ENCODE peak calls at places on chromosomes 1 and 21, in six cellular contexts. I, O, E, B, F and M are unnamed samples.

GRCh38 chr1:177611402-177611801 is 358.5 kb downstream of the SEC16B start:
- DNase-seq in O (peak), E (no peak), B (no peak), F (no peak), I (no peak), M (no peak)

GRCh38 chr1:107153033-107153432 is 12.2 kb downstream of the NTNG1 start:
- DNase-seq in O (no peak), B (no peak), I (no peak), F (peak), E (no peak), M (peak)

GRCh38 chr1:233859446-233859845 is 45.0 kb upstream of the SLC35F3 start:
- DNase-seq in F (no peak), E (no peak), B (no peak), O (no peak), I (no peak), M (no peak)

GRCh38 chr1:89203166-89203565 is 4.4 kb upstream of the GBP4 start:
- DNase-seq in B (no peak), O (no peak), F (no peak), I (no peak), E (no peak), M (no peak)

GRCh38 chr1:67308136-67308535 is 463 bp downstream of the IL12RB2 start:
- DNase-seq in O (no peak), E (no peak), B (no peak), F (no peak), I (no peak), M (no peak)

GRCh38 chr1:218810336-218810735 is 363.3 kb upstream of the LYPLAL1 start:
- DNase-seq in B (no peak), O (no peak), F (no peak), I (no peak), E (no peak), M (no peak)

GRCh38 chr1:36984026-36984425 is 50.3 kb downstream of the GRIK3 start:
- DNase-seq in O (no peak), F (no peak), B (no peak), I (no peak), E (no peak), M (no peak)

GRCh38 chr1:228898582-228898992 is 163.3 kb downstream of the RHOU start:
- DNase-seq in O (no peak), F (no peak), E (no peak), B (no peak), I (no peak), M (no peak)

GRCh38 chr1:223189903-223190724 is 47.1 kb upstream of the TLR5 start:
- DNase-seq in I (no peak), F (peak), B (no peak), E (no peak), O (no peak), M (peak)

GRCh38 chr1:226125097-226125630 is 61.4 kb downstream of the ACBD3 start:
- DNase-seq in F (peak), I (peak), O (peak), E (peak), B (no peak), M (peak)

GRCh38 chr1:26012862-26013261 is 8.7 kb upstream of the EXTL1 start:
- DNase-seq in B (no peak), F (no peak), E (no peak), I (no peak), O (no peak), M (no peak)

GRCh38 chr1:220791287-220791686 is 4.6 kb downstream of the MTARC1 start:
- DNase-seq in I (no peak), O (peak), B (no peak), E (no peak), F (no peak), M (peak)

GRCh38 chr1:51303751-51304196 is 26.6 kb downstream of the TTC39A start:
- DNase-seq in E (no peak), B (no peak), I (no peak), F (no peak), O (no peak), M (no peak)

GRCh38 chr1:55685560-55685959 is 470.4 kb upstream of the USP24 start:
- DNase-seq in O (no peak), E (no peak), F (no peak), B (no peak), I (no peak), M (no peak)

GRCh38 chr1:242673652-242674051 is 149.2 kb upstream of the PLD5 start:
- DNase-seq in I (no peak), E (no peak), F (no peak), B (no peak), O (no peak), M (no peak)

GRCh38 chr1:109504974-109505373 is 4.6 kb downstream of the AMIGO1 start:
- DNase-seq in B (no peak), I (no peak), O (no peak), E (no peak), F (no peak), M (no peak)

GRCh38 chr1:109509176-109510134 is at the start of gene AMIGO1:
- DNase-seq in E (no peak), O (peak), B (no peak), I (no peak), F (peak), M (no peak)

GRCh38 chr1:109503935-109504334 is 5.6 kb downstream of the AMIGO1 start:
- DNase-seq in O (no peak), B (no peak), F (no peak), E (no peak), I (no peak), M (no peak)

GRCh38 chr1:109508873-109509175 is 703 bp downstream of the AMIGO1 start:
- DNase-seq in F (no peak), I (no peak), O (no peak), E (no peak), B (no peak), M (no peak)

GRCh38 chr1:109508001-109508872 is 1.3 kb downstream of the AMIGO1 start:
- DNase-seq in F (no peak), I (no peak), E (no peak), O (no peak), B (no peak), M (no peak)
- H3K4me3 ChIP-seq in F (no peak), I (no peak), E (no peak), O (no peak), B (no peak), M (no peak)

GRCh38 chr21:33109574-33110339 is 39.8 kb downstream of the OLIG1 start:
- DNase-seq in O (no peak), B (no peak), I (no peak), F (no peak), E (no peak), M (peak)
- H3K4me3 ChIP-seq in O (no peak), B (peak), I (no peak), F (no peak), E (no peak), M (peak)

GRCh38 chr21:14657241-14658008 is 111.3 kb upstream of the SAMSN1 start:
- DNase-seq in E (no peak), F (no peak), B (no peak), I (no peak), O (no peak), M (no peak)
- H3K4me3 ChIP-seq in E (no peak), F (no peak), B (no peak), I (no peak), O (no peak), M (no peak)

DNA sequence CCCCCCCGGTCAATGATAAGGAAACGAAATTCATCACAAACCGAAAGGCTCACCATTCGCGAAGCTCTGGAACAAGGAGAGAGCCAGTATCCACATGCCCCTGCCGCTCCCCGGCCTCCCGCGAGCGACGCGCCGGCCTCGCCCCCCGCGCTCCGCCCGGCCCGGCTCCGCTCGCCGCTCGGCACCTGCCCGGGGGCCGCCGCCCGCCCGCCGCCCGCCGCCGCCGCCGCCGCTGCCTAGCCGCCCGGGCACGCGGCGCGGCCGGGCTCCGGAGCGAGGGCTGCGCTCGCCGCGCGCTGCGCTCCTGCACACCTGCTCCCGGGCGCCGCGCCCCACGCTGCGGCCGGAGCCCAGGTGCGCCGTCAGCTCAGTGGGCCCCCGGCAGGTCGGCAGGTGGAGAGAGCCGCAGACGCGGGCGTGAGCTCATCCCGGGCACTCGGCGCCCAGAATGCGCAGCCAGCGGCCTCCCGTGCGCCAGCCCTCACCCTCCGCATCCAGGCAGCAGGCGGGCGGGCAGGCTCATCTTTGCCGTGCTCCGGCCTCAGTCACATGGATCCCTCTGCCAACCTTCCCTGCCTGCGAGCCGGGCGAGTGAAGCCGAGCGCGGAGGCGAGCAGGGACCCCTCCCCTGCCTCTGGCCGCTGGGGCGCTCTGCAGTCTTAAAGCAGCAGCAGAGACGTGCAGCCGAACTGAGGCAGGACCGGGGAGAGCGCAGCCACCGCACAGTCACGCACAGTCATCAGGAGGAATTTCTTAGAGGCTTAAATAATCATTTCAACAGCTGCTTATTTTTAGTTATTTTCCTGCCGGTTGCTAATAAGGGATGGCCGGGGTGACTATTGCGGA is at the start of gene DSCAM:
- DNase-seq in E (no peak), B (no peak), O (peak), F (no peak), I (no peak), M (no peak)
- H3K4me3 ChIP-seq in E (peak), B (peak), O (no peak), F (no peak), I (no peak), M (no peak)